ENCODE peak calls at places on chromosome 10, in four cellular contexts. E is GM19239, Y is NCI-H345, A is anterior cingulate cortex. Q is an unnamed sample.

GRCh38 chr10:83606275-83606674 is 533.0 kb upstream of the GHITM start:
- DNase-seq in Y (peak; percentile 15), A (no peak), E (no peak), Q (no peak)

GRCh38 chr10:88379575-88379974 is 203.5 kb downstream of the RNLS start:
- DNase-seq in E (no peak), A (no peak), Y (no peak), Q (no peak)

GRCh38 chr10:125411724-125412123 is 251.4 kb upstream of the CTBP2 start:
- DNase-seq in Y (no peak), E (no peak), A (no peak), Q (no peak)

GRCh38 chr10:36362257-36362656 is 720.2 kb upstream of the FZD8 start:
- DNase-seq in A (no peak), Y (peak; percentile 56), E (no peak), Q (no peak)

GRCh38 chr10:119538632-119539358 is 3.7 kb downstream of the RGS10 start:
- DNase-seq in A (no peak), Y (no peak), E (no peak), Q (no peak)

GRCh38 chr10:100575781-100576635 is 40.3 kb downstream of the HIF1AN start:
- DNase-seq in A (no peak), Y (no peak), E (no peak), Q (no peak)

GRCh38 chr10:68665841-68666240 is 55.2 kb upstream of the CCAR1 start:
- DNase-seq in E (no peak), Y (no peak), A (no peak), Q (no peak)

GRCh38 chr10:52755297-52756062 is 17.1 kb downstream of the MBL2 start:
- DNase-seq in Y (no peak), E (no peak), A (no peak), Q (peak; percentile 17)

Q was measured in head of caudate nucleus.